ENCODE peak calls at places on chromosomes 1 and 21, in five cellular contexts. One of them, this sample, is unnamed.

GRCh38 chr1:94324168-94324544 is 86.8 kb upstream of the ARHGAP29 start:
- DNase-seq in cardiac muscle cell: no peak
- DNase-seq in pancreas: no peak
- DNase-seq in uterus: no peak
- DNase-seq in suprapubic skin: no peak
- DNase-seq in this sample: no peak

GRCh38 chr1:92476071-92476607 is 10.6 kb downstream of the GFI1 start:
- DNase-seq in cardiac muscle cell: no peak
- DNase-seq in pancreas: no peak
- DNase-seq in uterus: no peak
- DNase-seq in suprapubic skin: no peak
- DNase-seq in this sample: no peak

GRCh38 chr1:61202854-61203603 is 120.7 kb downstream of the NFIA start:
- DNase-seq in cardiac muscle cell: no peak
- DNase-seq in pancreas: no peak
- DNase-seq in uterus: no peak
- DNase-seq in suprapubic skin: no peak
- DNase-seq in this sample: peak

GRCh38 chr1:161954050-161954449 is 69.6 kb downstream of the OLFML2B start:
- DNase-seq in cardiac muscle cell: no peak
- DNase-seq in pancreas: no peak
- DNase-seq in uterus: no peak
- DNase-seq in suprapubic skin: no peak
- DNase-seq in this sample: no peak

GRCh38 chr1:165549908-165550480 is 6.2 kb downstream of the LRRC52 start:
- DNase-seq in cardiac muscle cell: no peak
- DNase-seq in pancreas: no peak
- DNase-seq in uterus: no peak
- DNase-seq in suprapubic skin: no peak
- DNase-seq in this sample: no peak

GRCh38 chr1:94799201-94799600 is 21.0 kb upstream of the SLC44A3 start:
- DNase-seq in cardiac muscle cell: no peak
- DNase-seq in pancreas: no peak
- DNase-seq in uterus: no peak
- DNase-seq in suprapubic skin: no peak
- DNase-seq in this sample: no peak

GRCh38 chr1:113325039-113325438 is 65.3 kb upstream of the MAGI3 start:
- DNase-seq in cardiac muscle cell: peak
- DNase-seq in pancreas: no peak
- DNase-seq in uterus: no peak
- DNase-seq in suprapubic skin: no peak
- DNase-seq in this sample: no peak

GRCh38 chr21:31078796-31079195 is 40.5 kb upstream of the KRTAP19-8 start:
- DNase-seq in cardiac muscle cell: peak
- DNase-seq in pancreas: no peak
- DNase-seq in uterus: no peak
- DNase-seq in suprapubic skin: no peak
- DNase-seq in this sample: no peak

GRCh38 chr1:23657659-23658275 is 33.8 kb upstream of the RPL11 start:
- DNase-seq in cardiac muscle cell: peak
- DNase-seq in pancreas: peak
- DNase-seq in uterus: peak
- DNase-seq in suprapubic skin: no peak
- DNase-seq in this sample: no peak

GRCh38 chr1:85579619-85580018 is 942 bp upstream of the CCN1 start:
- DNase-seq in cardiac muscle cell: peak
- DNase-seq in pancreas: no peak
- DNase-seq in uterus: peak
- DNase-seq in suprapubic skin: no peak
- DNase-seq in this sample: peak

GRCh38 chr1:40389871-40390560 is 16.5 kb downstream of the SMAP2 start:
- DNase-seq in cardiac muscle cell: peak
- DNase-seq in pancreas: no peak
- DNase-seq in uterus: no peak
- DNase-seq in suprapubic skin: no peak
- DNase-seq in this sample: peak

GRCh38 chr1:39332828-39333227 is 128.3 kb downstream of the MACF1 start:
- DNase-seq in cardiac muscle cell: no peak
- DNase-seq in pancreas: no peak
- DNase-seq in uterus: no peak
- DNase-seq in suprapubic skin: no peak
- DNase-seq in this sample: no peak

GRCh38 chr21:37463083-37463780 is 96.7 kb downstream of the DYRK1A start:
- DNase-seq in cardiac muscle cell: peak
- DNase-seq in pancreas: peak
- DNase-seq in uterus: no peak
- DNase-seq in suprapubic skin: no peak
- DNase-seq in this sample: peak

GRCh38 chr1:5371270-5371669 is 621.0 kb downstream of the NPHP4 start:
- DNase-seq in cardiac muscle cell: no peak
- DNase-seq in pancreas: no peak
- DNase-seq in uterus: no peak
- DNase-seq in suprapubic skin: peak
- DNase-seq in this sample: no peak

GRCh38 chr1:239816090-239816812 is 275.4 kb upstream of the FMN2 start:
- DNase-seq in cardiac muscle cell: peak
- DNase-seq in pancreas: peak
- DNase-seq in uterus: peak
- DNase-seq in suprapubic skin: no peak
- DNase-seq in this sample: peak

GRCh38 chr1:38026592-38027200 is 14.2 kb downstream of the UTP11 start:
- DNase-seq in cardiac muscle cell: peak
- DNase-seq in pancreas: no peak
- DNase-seq in uterus: no peak
- DNase-seq in suprapubic skin: no peak
- DNase-seq in this sample: no peak

GRCh38 chr1:181117648-181118449 is 29.3 kb downstream of the IER5 start:
- DNase-seq in cardiac muscle cell: no peak
- DNase-seq in pancreas: no peak
- DNase-seq in uterus: no peak
- DNase-seq in suprapubic skin: no peak
- DNase-seq in this sample: no peak

GRCh38 chr1:30038134-30039025 is 685.0 kb downstream of the MATN1 start:
- DNase-seq in cardiac muscle cell: no peak
- DNase-seq in pancreas: no peak
- DNase-seq in uterus: no peak
- DNase-seq in suprapubic skin: no peak
- DNase-seq in this sample: no peak

GRCh38 chr1:30037251-30038118 is 685.9 kb downstream of the MATN1 start:
- DNase-seq in cardiac muscle cell: no peak
- DNase-seq in pancreas: no peak
- DNase-seq in uterus: no peak
- DNase-seq in suprapubic skin: no peak
- DNase-seq in this sample: no peak

GRCh38 chr1:30040081-30041019 is 683.0 kb downstream of the MATN1 start:
- DNase-seq in cardiac muscle cell: no peak
- DNase-seq in pancreas: no peak
- DNase-seq in uterus: no peak
- DNase-seq in suprapubic skin: no peak
- DNase-seq in this sample: no peak

GRCh38 chr1:30041741-30042437 is 681.5 kb downstream of the MATN1 start:
- DNase-seq in cardiac muscle cell: no peak
- DNase-seq in pancreas: no peak
- DNase-seq in uterus: no peak
- DNase-seq in suprapubic skin: no peak
- DNase-seq in this sample: no peak

GRCh38 chr1:30039354-30040080 is 683.9 kb downstream of the MATN1 start:
- DNase-seq in cardiac muscle cell: no peak
- DNase-seq in pancreas: no peak
- DNase-seq in uterus: no peak
- DNase-seq in suprapubic skin: no peak
- DNase-seq in this sample: no peak
- H3K4me3 ChIP-seq in cardiac muscle cell: no peak
- H3K4me3 ChIP-seq in pancreas: no peak
- H3K4me3 ChIP-seq in uterus: no peak
- H3K4me3 ChIP-seq in suprapubic skin: no peak
- H3K4me3 ChIP-seq in this sample: no peak

GRCh38 chr21:34795152-34796141 is 126.7 kb downstream of the CLIC6 start:
- DNase-seq in cardiac muscle cell: peak
- DNase-seq in pancreas: peak
- DNase-seq in uterus: no peak
- DNase-seq in suprapubic skin: no peak
- DNase-seq in this sample: no peak
- H3K27ac ChIP-seq in cardiac muscle cell: no peak
- H3K27ac ChIP-seq in pancreas: peak
- H3K27ac ChIP-seq in uterus: peak
- H3K27ac ChIP-seq in suprapubic skin: peak
- H3K27ac ChIP-seq in this sample: peak

DNA sequence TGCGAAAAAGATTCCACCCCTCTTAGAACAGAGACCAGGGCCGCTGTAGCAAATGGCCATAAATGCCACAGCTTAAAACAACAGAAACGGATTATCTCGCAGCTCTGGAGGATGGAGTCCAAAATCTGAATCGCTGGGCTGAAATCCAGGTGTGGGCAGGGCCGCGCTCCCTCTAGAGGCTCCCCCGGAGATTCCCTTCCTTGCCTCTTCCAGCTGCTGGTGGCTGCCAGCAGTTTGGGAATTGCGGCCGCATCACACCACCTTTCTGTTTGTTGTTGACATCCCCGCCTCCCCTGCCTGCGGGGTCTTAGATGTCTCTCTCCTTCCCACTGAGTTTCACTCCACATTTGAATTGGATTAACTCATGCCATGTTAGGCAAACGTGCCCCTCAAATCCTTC is 15.6 kb downstream of the PDE9A start:
- DNase-seq in cardiac muscle cell: peak
- DNase-seq in pancreas: no peak
- DNase-seq in uterus: peak
- DNase-seq in suprapubic skin: no peak
- DNase-seq in this sample: no peak
- TF ChIP-seq CTCF in cardiac muscle cell: peak
- TF ChIP-seq CTCF in pancreas: no peak
- TF ChIP-seq CTCF in uterus: no peak
- TF ChIP-seq CTCF in suprapubic skin: no peak
- TF ChIP-seq CTCF in this sample: no peak

GRCh38 chr21:44709426-44710293 is 1.7 kb downstream of the TSPEAR start:
- DNase-seq in cardiac muscle cell: peak
- DNase-seq in pancreas: no peak
- DNase-seq in uterus: peak
- DNase-seq in suprapubic skin: peak
- DNase-seq in this sample: no peak
- H3K4me3 ChIP-seq in cardiac muscle cell: peak
- H3K4me3 ChIP-seq in pancreas: no peak
- H3K4me3 ChIP-seq in uterus: no peak
- H3K4me3 ChIP-seq in suprapubic skin: peak
- H3K4me3 ChIP-seq in this sample: no peak

DNA sequence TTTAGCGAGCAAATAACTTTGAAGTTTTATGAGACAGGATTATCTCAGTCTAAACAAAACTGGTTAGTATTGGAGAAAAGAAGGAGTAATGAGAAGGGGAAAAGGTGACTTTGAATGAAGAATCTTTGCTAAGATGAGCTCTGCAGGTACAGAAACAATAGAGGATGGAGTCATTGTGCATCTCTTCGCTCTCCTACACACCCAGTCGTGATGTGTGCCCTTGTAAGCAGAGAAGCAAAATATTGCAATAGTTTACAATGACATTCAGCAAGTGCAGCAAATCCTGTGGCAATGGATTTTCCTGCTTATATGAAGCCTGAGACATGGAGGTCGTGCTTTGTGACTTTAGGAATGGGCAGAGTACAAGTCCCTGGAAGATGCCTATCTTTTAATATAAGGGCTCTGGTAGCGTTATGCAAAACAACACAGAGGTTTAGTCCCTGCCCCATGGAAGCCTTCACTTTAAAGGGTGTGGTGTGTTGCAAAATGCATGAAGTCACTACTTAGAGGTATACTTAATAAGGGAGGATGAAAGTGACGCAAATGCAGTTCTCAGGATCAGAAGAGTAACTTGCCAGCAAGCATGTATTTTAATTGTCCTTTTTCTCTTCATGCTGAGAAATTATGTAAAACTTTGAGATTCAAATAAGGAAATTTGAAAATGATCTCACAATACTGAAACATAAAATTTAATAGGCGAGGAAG is 88.0 kb upstream of the IVNS1ABP start:
- DNase-seq in cardiac muscle cell: no peak
- DNase-seq in pancreas: no peak
- DNase-seq in uterus: no peak
- DNase-seq in suprapubic skin: no peak
- DNase-seq in this sample: no peak
- H3K27ac ChIP-seq in cardiac muscle cell: no peak
- H3K27ac ChIP-seq in pancreas: no peak
- H3K27ac ChIP-seq in uterus: no peak
- H3K27ac ChIP-seq in suprapubic skin: peak
- H3K27ac ChIP-seq in this sample: no peak

DNA sequence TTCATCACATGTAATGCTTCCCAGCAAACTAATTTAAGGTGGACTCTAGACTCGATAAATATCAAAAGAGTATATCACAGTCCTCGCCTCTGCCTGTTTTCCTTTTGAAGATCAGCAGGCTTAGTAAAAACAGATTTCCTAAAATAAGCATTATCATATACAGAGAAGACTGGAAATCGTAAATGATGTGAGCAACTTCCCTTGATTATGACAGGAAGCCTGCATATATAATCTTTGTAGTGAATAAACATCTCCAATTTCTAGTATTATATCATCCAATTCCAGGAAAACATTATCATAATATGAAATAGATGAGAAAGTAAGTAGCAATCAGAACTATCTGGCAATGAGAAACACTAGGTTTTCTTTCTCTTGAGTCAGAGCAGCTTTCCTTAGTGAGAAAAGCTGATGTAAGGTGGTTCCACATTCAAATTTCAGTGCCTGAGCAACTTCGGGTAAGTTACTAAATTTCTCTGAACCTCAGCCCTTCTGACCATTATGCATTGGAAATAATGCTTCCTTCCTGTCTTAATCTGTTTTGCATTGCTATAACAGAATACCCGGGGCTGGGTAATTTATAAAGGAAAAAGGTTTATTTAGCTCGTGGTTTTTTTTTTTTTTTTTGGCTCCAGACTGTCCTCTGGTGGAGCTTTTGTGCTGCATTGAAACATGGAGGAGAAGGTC is 12.6 kb upstream of the POU2F1 start:
- DNase-seq in cardiac muscle cell: no peak
- DNase-seq in pancreas: no peak
- DNase-seq in uterus: no peak
- DNase-seq in suprapubic skin: no peak
- DNase-seq in this sample: no peak
- TF ChIP-seq CTCF in cardiac muscle cell: peak
- TF ChIP-seq CTCF in pancreas: no peak
- TF ChIP-seq CTCF in uterus: no peak
- TF ChIP-seq CTCF in suprapubic skin: no peak
- TF ChIP-seq CTCF in this sample: peak

This sample was measured in AG04450.